ENCODE peak calls at places on chromosomes 16 and 17, in seven cellular contexts. W, F, N, J, R, L and Z are unnamed samples.

GRCh38 chr17:7019839-7020519 is 2.9 kb upstream of the BCL6B start:
- DNase-seq in N (peak; percentile 72), F (no peak), L (peak; percentile 76), J (no peak), W (peak; percentile 73), R (no peak), Z (peak; percentile 71)

GRCh38 chr17:71919181-71919580 is 201.6 kb upstream of the SOX9 start:
- DNase-seq in W (no peak), N (no peak), L (no peak), R (no peak), J (no peak), F (no peak), Z (no peak)

GRCh38 chr17:53462393-53462811 is 360.3 kb upstream of the KIF2B start:
- DNase-seq in W (no peak), L (no peak), R (no peak), F (no peak), N (no peak), J (no peak), Z (no peak)

GRCh38 chr17:76884995-76885896 is 17.0 kb downstream of the MGAT5B start:
- DNase-seq in J (no peak), F (no peak), L (no peak), W (no peak), R (no peak), N (no peak), Z (no peak)

GRCh38 chr17:2547176-2547575 is 35.5 kb upstream of the METTL16 start:
- DNase-seq in J (no peak), L (no peak), W (no peak), R (no peak), N (peak; percentile 56), F (no peak), Z (no peak)

GRCh38 chr16:21083729-21084268 is 66.8 kb downstream of the DNAH3 start:
- DNase-seq in R (peak; percentile 62), F (peak; percentile 43), L (peak; percentile 80), N (peak; percentile 69), J (peak; percentile 64), W (peak; percentile 76), Z (peak; percentile 85)

GRCh38 chr17:45889579-45889978 is 4.8 kb upstream of the MAPT start:
- DNase-seq in J (no peak), L (no peak), R (no peak), W (no peak), N (no peak), F (no peak), Z (no peak)

GRCh38 chr17:42459983-42460300 is 1.3 kb downstream of the ATP6V0A1 start:
- DNase-seq in J (no peak), L (peak; percentile 48), W (no peak), N (no peak), R (no peak), F (no peak), Z (no peak)

GRCh38 chr16:50210266-50211038 is 55.9 kb upstream of the ADCY7 start:
- DNase-seq in R (peak; percentile 76), W (peak; percentile 85), F (peak; percentile 47), J (peak; percentile 80), N (peak; percentile 80), L (peak; percentile 89), Z (peak; percentile 69)

GRCh38 chr17:74770498-74771318 is 5.4 kb downstream of the NAT9 start:
- DNase-seq in J (peak; percentile 64), F (peak; percentile 81), R (peak; percentile 88), L (peak; percentile 74), N (peak; percentile 75), W (peak; percentile 88), Z (peak; percentile 83)

GRCh38 chr16:89230210-89230609 is 12.7 kb downstream of the ZNF778 start:
- DNase-seq in R (no peak), W (no peak), F (no peak), J (no peak), L (no peak), N (no peak), Z (no peak)

GRCh38 chr17:7237266-7237760 is 1.9 kb downstream of the PHF23 start:
- DNase-seq in N (no peak), W (no peak), R (no peak), L (no peak), F (no peak), J (no peak), Z (no peak)

GRCh38 chr17:41689497-41690299 is 1.0 kb downstream of the EIF1 start:
- DNase-seq in L (peak; percentile 52), W (no peak), R (no peak), F (peak; percentile 37), J (no peak), N (peak; percentile 53), Z (peak; percentile 84)

GRCh38 chr17:75902406-75902805 is 2.3 kb downstream of the MRPL38 start:
- DNase-seq in F (no peak), N (no peak), J (no peak), R (no peak), L (no peak), W (no peak), Z (no peak)

GRCh38 chr17:61285483-61286320 is 113.9 kb upstream of the TBX2 start:
- DNase-seq in N (no peak), F (no peak), J (peak; percentile 64), W (no peak), R (no peak), L (peak; percentile 34), Z (no peak)

GRCh38 chr17:51087072-51087757 is 33.5 kb downstream of the SPAG9 start:
- DNase-seq in L (no peak), N (no peak), J (no peak), F (no peak), R (no peak), W (no peak), Z (no peak)

GRCh38 chr17:7060165-7060890 is 16.4 kb upstream of the SLC16A11 start:
- DNase-seq in F (no peak), W (no peak), N (peak; percentile 49), R (peak; percentile 19), L (no peak), J (no peak), Z (no peak)

GRCh38 chr17:10155334-10156081 is 42.9 kb downstream of the GAS7 start:
- DNase-seq in R (no peak), N (no peak), L (no peak), F (no peak), J (no peak), W (no peak), Z (no peak)

GRCh38 chr16:25013751-25014499 is 1.2 kb downstream of the ARHGAP17 start:
- DNase-seq in J (no peak), L (no peak), R (no peak), W (no peak), N (no peak), F (no peak), Z (no peak)

GRCh38 chr16:46972429-46972970 is 974 bp downstream of the DNAJA2 start:
- DNase-seq in R (no peak), J (no peak), N (no peak), F (no peak), L (peak; percentile 5), W (no peak), Z (no peak)

GRCh38 chr17:72463287-72464102 is 342.7 kb downstream of the SOX9 start:
- DNase-seq in L (no peak), N (no peak), J (no peak), R (no peak), F (no peak), W (no peak), Z (no peak)

GRCh38 chr16:15518412-15519351 is 84.3 kb downstream of the BMERB1 start:
- DNase-seq in J (peak; percentile 46), N (peak; percentile 51), L (no peak), F (no peak), W (no peak), R (no peak), Z (no peak)

GRCh38 chr16:63461248-63461841 is 1425.1 kb upstream of the CDH8 start:
- DNase-seq in L (peak; percentile 71), N (peak; percentile 11), J (no peak), W (no peak), F (no peak), R (no peak), Z (peak; percentile 31)

GRCh38 chr17:49717371-49717841 is 9.6 kb upstream of the SLC35B1 start:
- DNase-seq in R (no peak), L (no peak), F (no peak), N (peak; percentile 47), W (no peak), J (no peak), Z (no peak)

GRCh38 chr16:66372078-66372897 is 5.8 kb downstream of the CDH5 start:
- DNase-seq in J (no peak), R (no peak), F (no peak), N (no peak), L (no peak), W (no peak), Z (no peak)

DNA sequence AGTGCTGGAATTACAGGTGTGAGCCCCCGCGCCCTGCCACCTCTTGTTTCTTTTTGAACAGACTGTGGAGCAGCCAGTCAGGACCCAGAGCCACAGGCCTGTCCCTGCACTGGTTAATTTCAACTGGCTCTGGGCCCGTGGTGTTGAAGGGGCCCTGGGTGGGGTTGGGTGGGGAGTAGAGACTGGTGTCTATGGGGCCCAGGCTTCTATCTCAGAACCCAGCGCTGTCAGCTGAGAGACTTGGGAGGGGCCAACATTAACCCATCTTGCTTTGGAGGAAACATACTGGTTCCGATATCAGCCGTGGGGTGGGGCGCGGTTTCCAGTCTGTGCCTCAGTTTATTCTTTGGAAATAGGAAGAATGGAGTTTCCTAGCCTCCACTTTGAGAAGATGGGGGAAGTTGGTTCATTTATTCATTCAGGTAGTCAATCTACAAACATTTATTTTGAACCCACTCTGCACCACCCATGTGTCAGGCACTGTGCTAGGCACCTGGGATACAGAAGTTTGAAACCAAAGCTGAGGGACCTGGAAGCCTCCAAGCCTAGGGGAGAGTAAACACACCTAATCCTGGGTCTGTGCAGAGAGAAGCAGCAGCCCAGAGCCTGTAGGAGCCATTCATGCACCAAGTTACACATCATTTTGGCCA is 15.6 kb upstream of the SLC4A1 start:
- DNase-seq in J (no peak), R (no peak), F (no peak), L (no peak), N (no peak), W (no peak), Z (no peak)
- H3K4me1 ChIP-seq in J (peaks cover 20% of the 10 kb centered on the region), R (no peaks in the 10 kb centered on the region), F (no peaks in the 10 kb centered on the region), L (no peaks in the 10 kb centered on the region), N (peaks cover 25% of the 10 kb centered on the region), W (peaks cover 17% of the 10 kb centered on the region), Z (peaks cover 11% of the 10 kb centered on the region)

GRCh38 chr16:29649560-29650494 is 13.2 kb upstream of the SPN start:
- DNase-seq in J (no peak), N (no peak), L (no peak), F (no peak), W (no peak), R (no peak), Z (no peak)
- TF ChIP-seq CTCF in J (no peak), N (no peak), L (no peak), F (no peak), W (no peak), R (no peak), Z (no peak)

DNA sequence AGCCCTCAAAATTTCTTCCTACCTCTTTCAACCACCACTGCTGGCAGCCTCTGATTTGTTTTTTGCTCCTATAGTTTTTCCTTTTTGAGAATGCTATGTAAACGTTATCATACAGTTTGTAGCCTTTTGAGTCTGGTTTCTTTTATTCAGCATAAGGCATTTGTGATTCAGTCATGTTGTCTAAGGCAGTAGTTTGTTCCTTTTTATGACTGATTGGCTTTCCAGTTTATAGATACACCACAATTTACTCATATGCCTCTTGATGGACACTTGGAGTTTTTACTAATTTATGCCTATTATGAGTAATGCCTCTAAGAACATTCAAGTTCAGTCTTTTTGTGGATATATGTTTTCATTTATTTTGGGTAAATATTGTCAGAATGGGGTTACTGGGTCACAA is 136.6 kb downstream of the CHD9 start:
- DNase-seq in W (no peak), J (no peak), L (no peak), F (no peak), R (no peak), N (no peak), Z (no peak)
- H3K4me1 ChIP-seq in W (no peaks in the 10 kb centered on the region), J (no peaks in the 10 kb centered on the region), L (no peaks in the 10 kb centered on the region), F (no peaks in the 10 kb centered on the region), R (no peaks in the 10 kb centered on the region), N (peaks cover 6% of the 10 kb centered on the region), Z (no peaks in the 10 kb centered on the region)

GRCh38 chr17:78214706-78215061 is 631 bp downstream of the BIRC5 start:
- DNase-seq in R (no peak), N (no peak), L (no peak), W (no peak), J (no peak), F (no peak), Z (no peak)
- TF ChIP-seq CTCF in R (no peak), N (no peak), L (no peak), W (no peak), J (no peak), F (no peak), Z (no peak)